ENCODE peak calls at places on chromosomes 2 and 18, in five cellular contexts. One of them, this sample, is unnamed.

GRCh38 chr2:17416891-17417391 is 101.3 kb downstream of the RAD51AP2 start:
- DNase-seq in GM06990: no peak
- DNase-seq in cardiac muscle cell: peak
- DNase-seq in astrocyte: peak
- DNase-seq in fibroblast of the aortic adventitia: peak
- DNase-seq in this sample: no peak

GRCh38 chr2:238257786-238258700 is 18.2 kb upstream of the HES6 start:
- DNase-seq in astrocyte: no peak
- DNase-seq in cardiac muscle cell: no peak
- DNase-seq in GM06990: no peak
- DNase-seq in fibroblast of the aortic adventitia: no peak
- DNase-seq in this sample: no peak

GRCh38 chr2:235697041-235697440 is 203.2 kb downstream of the AGAP1 start:
- DNase-seq in astrocyte: no peak
- DNase-seq in GM06990: no peak
- DNase-seq in cardiac muscle cell: no peak
- DNase-seq in fibroblast of the aortic adventitia: no peak
- DNase-seq in this sample: no peak

GRCh38 chr2:128693630-128694029 is 375.0 kb upstream of the HS6ST1 start:
- DNase-seq in astrocyte: no peak
- DNase-seq in fibroblast of the aortic adventitia: no peak
- DNase-seq in GM06990: no peak
- DNase-seq in cardiac muscle cell: no peak
- DNase-seq in this sample: no peak

GRCh38 chr2:9251154-9252001 is 44.8 kb downstream of the ASAP2 start:
- DNase-seq in astrocyte: peak
- DNase-seq in GM06990: no peak
- DNase-seq in cardiac muscle cell: peak
- DNase-seq in fibroblast of the aortic adventitia: peak
- DNase-seq in this sample: no peak

GRCh38 chr2:1140389-1141003 is 189.8 kb downstream of the SNTG2 start:
- DNase-seq in fibroblast of the aortic adventitia: no peak
- DNase-seq in GM06990: peak
- DNase-seq in astrocyte: no peak
- DNase-seq in cardiac muscle cell: peak
- DNase-seq in this sample: no peak

GRCh38 chr18:24913507-24914147 is 438.3 kb downstream of the ZNF521 start:
- DNase-seq in GM06990: no peak
- DNase-seq in fibroblast of the aortic adventitia: no peak
- DNase-seq in astrocyte: no peak
- DNase-seq in cardiac muscle cell: peak
- DNase-seq in this sample: no peak

GRCh38 chr18:47779381-47779780 is 151.1 kb downstream of the SMAD2 start:
- DNase-seq in GM06990: no peak
- DNase-seq in fibroblast of the aortic adventitia: no peak
- DNase-seq in cardiac muscle cell: no peak
- DNase-seq in astrocyte: no peak
- DNase-seq in this sample: no peak

GRCh38 chr18:22399949-22400348 is 17.8 kb downstream of the CTAGE1 start:
- DNase-seq in fibroblast of the aortic adventitia: no peak
- DNase-seq in astrocyte: peak
- DNase-seq in cardiac muscle cell: no peak
- DNase-seq in GM06990: no peak
- DNase-seq in this sample: no peak

GRCh38 chr18:40375811-40376210 is 1579.2 kb upstream of the PIK3C3 start:
- DNase-seq in astrocyte: peak
- DNase-seq in fibroblast of the aortic adventitia: no peak
- DNase-seq in GM06990: no peak
- DNase-seq in cardiac muscle cell: no peak
- DNase-seq in this sample: no peak

GRCh38 chr2:29940706-29941105 is 19.3 kb upstream of the ALK start:
- DNase-seq in astrocyte: peak
- DNase-seq in GM06990: no peak
- DNase-seq in fibroblast of the aortic adventitia: no peak
- DNase-seq in cardiac muscle cell: no peak
- DNase-seq in this sample: no peak

GRCh38 chr2:55885129-55885943 is 38.2 kb downstream of the EFEMP1 start:
- DNase-seq in GM06990: no peak
- DNase-seq in cardiac muscle cell: peak
- DNase-seq in astrocyte: peak
- DNase-seq in fibroblast of the aortic adventitia: peak
- DNase-seq in this sample: no peak

GRCh38 chr2:223306371-223306770 is 254.4 kb downstream of the KCNE4 start:
- DNase-seq in astrocyte: no peak
- DNase-seq in GM06990: no peak
- DNase-seq in fibroblast of the aortic adventitia: peak
- DNase-seq in cardiac muscle cell: peak
- DNase-seq in this sample: no peak

GRCh38 chr2:235505210-235505741 is 11.4 kb downstream of the AGAP1 start:
- DNase-seq in fibroblast of the aortic adventitia: no peak
- DNase-seq in cardiac muscle cell: peak
- DNase-seq in astrocyte: no peak
- DNase-seq in GM06990: no peak
- DNase-seq in this sample: no peak

GRCh38 chr18:57789105-57789504 is 14.0 kb downstream of the ATP8B1 start:
- DNase-seq in cardiac muscle cell: peak
- DNase-seq in fibroblast of the aortic adventitia: peak
- DNase-seq in astrocyte: peak
- DNase-seq in GM06990: no peak
- DNase-seq in this sample: no peak

GRCh38 chr2:132936261-132936660 is 266.3 kb upstream of the LYPD1 start:
- DNase-seq in GM06990: no peak
- DNase-seq in cardiac muscle cell: no peak
- DNase-seq in fibroblast of the aortic adventitia: peak
- DNase-seq in astrocyte: peak
- DNase-seq in this sample: no peak

GRCh38 chr2:238123991-238124470 is 14.4 kb upstream of the KLHL30 start:
- DNase-seq in fibroblast of the aortic adventitia: no peak
- DNase-seq in astrocyte: no peak
- DNase-seq in GM06990: no peak
- DNase-seq in cardiac muscle cell: no peak
- DNase-seq in this sample: no peak

GRCh38 chr2:196230051-196230450 is 58.7 kb upstream of the STK17B start:
- DNase-seq in fibroblast of the aortic adventitia: no peak
- DNase-seq in GM06990: no peak
- DNase-seq in astrocyte: no peak
- DNase-seq in cardiac muscle cell: no peak
- DNase-seq in this sample: no peak

GRCh38 chr2:32874931-32875330 is 71.8 kb upstream of the LTBP1 start:
- DNase-seq in astrocyte: no peak
- DNase-seq in fibroblast of the aortic adventitia: peak
- DNase-seq in GM06990: no peak
- DNase-seq in cardiac muscle cell: peak
- DNase-seq in this sample: no peak

GRCh38 chr18:56124186-56124585 is 514.2 kb downstream of the TXNL1 start:
- DNase-seq in astrocyte: peak
- DNase-seq in cardiac muscle cell: peak
- DNase-seq in GM06990: no peak
- DNase-seq in fibroblast of the aortic adventitia: peak
- DNase-seq in this sample: no peak

GRCh38 chr2:25521126-25521525 is 152.3 kb downstream of the DTNB start:
- DNase-seq in cardiac muscle cell: no peak
- DNase-seq in fibroblast of the aortic adventitia: no peak
- DNase-seq in astrocyte: no peak
- DNase-seq in GM06990: no peak
- DNase-seq in this sample: no peak

GRCh38 chr2:189995679-189996078 is 66.8 kb downstream of the MSTN start:
- DNase-seq in fibroblast of the aortic adventitia: no peak
- DNase-seq in cardiac muscle cell: no peak
- DNase-seq in astrocyte: no peak
- DNase-seq in GM06990: no peak
- DNase-seq in this sample: no peak

GRCh38 chr2:111617299-111617803 is 266.6 kb downstream of the ANAPC1 start:
- DNase-seq in fibroblast of the aortic adventitia: peak
- DNase-seq in GM06990: no peak
- DNase-seq in cardiac muscle cell: no peak
- DNase-seq in astrocyte: peak
- DNase-seq in this sample: no peak

GRCh38 chr2:111616651-111617218 is 267.3 kb downstream of the ANAPC1 start:
- DNase-seq in cardiac muscle cell: no peak
- DNase-seq in fibroblast of the aortic adventitia: no peak
- DNase-seq in GM06990: no peak
- DNase-seq in astrocyte: no peak
- DNase-seq in this sample: no peak

GRCh38 chr2:111617804-111618576 is 266.0 kb downstream of the ANAPC1 start:
- DNase-seq in GM06990: no peak
- DNase-seq in fibroblast of the aortic adventitia: peak
- DNase-seq in astrocyte: no peak
- DNase-seq in cardiac muscle cell: no peak
- DNase-seq in this sample: no peak

GRCh38 chr2:111618577-111618930 is 265.4 kb downstream of the ANAPC1 start:
- DNase-seq in cardiac muscle cell: no peak
- DNase-seq in astrocyte: no peak
- DNase-seq in fibroblast of the aortic adventitia: no peak
- DNase-seq in GM06990: no peak
- DNase-seq in this sample: no peak

GRCh38 chr2:111618953-111619902 is 264.8 kb downstream of the ANAPC1 start:
- DNase-seq in cardiac muscle cell: peak
- DNase-seq in fibroblast of the aortic adventitia: peak
- DNase-seq in GM06990: no peak
- DNase-seq in astrocyte: no peak
- DNase-seq in this sample: no peak
- TF ChIP-seq CTCF in cardiac muscle cell: peak
- TF ChIP-seq CTCF in fibroblast of the aortic adventitia: peak
- TF ChIP-seq CTCF in GM06990: peak
- TF ChIP-seq CTCF in astrocyte: no peak
- TF ChIP-seq CTCF in this sample: no peak

DNA sequence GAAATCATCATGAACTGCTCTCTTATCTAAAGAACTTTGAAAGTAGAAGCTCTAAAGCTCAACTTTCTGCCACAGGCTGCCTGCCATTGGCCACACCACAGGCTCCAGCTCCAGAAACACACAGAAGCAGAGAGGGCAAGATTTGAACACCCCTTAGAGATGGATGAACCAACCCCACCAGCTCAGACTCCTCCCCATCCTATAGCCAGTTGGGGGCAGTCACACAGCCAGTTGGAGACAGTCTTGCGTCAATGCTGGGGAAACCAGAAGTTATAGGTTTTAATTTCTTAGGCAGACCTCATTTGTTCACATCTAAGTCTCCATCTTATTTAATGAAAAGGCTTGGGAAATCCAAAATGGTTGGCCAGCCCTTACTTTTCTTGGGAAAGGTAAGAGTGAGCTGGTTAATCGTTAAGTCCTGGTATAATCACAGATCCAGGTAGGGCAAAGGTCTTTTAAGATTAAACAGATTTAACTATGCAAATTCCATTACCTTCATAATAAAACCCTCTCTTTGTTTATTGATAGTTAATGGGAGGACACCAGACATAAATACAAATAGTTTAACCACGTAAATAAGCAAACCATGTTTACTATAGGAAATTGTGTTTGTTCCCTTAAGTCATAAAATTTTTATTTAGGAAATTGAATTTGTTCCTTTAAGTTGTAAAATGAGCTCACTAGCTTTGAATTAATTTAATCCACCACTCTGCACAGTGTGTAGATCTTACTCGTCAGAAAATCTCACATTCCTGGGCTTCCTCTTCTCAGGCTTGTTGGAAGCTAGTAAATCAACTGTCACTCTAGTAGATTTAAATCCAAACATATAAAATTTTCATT is 28.0 kb downstream of the MRO start:
- DNase-seq in cardiac muscle cell: no peak
- DNase-seq in astrocyte: no peak
- DNase-seq in GM06990: no peak
- DNase-seq in fibroblast of the aortic adventitia: no peak
- DNase-seq in this sample: no peak
- TF ChIP-seq CTCF in cardiac muscle cell: no peak
- TF ChIP-seq CTCF in astrocyte: no peak
- TF ChIP-seq CTCF in GM06990: no peak
- TF ChIP-seq CTCF in fibroblast of the aortic adventitia: no peak
- TF ChIP-seq CTCF in this sample: no peak

DNA sequence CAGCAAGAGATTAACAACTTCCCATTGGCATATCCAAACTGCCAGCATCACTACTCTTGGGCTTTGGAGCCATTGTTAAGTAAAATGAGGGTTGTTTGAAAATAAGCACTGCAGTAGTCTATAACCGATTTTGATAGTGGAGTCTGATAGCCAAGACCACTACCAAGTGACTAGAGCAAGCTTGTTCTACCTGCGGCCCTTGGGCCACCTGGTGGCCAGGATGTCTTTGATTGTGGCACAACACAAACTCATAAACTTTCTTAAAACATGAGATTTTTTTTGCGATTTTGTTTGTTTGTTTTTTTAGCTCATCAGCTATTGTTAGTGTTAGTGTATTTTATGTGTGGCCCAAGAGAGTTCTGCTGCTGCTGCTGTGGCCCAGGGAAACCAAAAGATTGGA is 11.0 kb downstream of the UBE2E3 start:
- DNase-seq in astrocyte: no peak
- DNase-seq in GM06990: no peak
- DNase-seq in fibroblast of the aortic adventitia: no peak
- DNase-seq in cardiac muscle cell: no peak
- DNase-seq in this sample: no peak
- TF ChIP-seq CTCF in astrocyte: no peak
- TF ChIP-seq CTCF in GM06990: peak
- TF ChIP-seq CTCF in fibroblast of the aortic adventitia: peak
- TF ChIP-seq CTCF in cardiac muscle cell: no peak
- TF ChIP-seq CTCF in this sample: no peak

GRCh38 chr2:168371273-168371992 is 84.6 kb upstream of the CERS6 start:
- DNase-seq in fibroblast of the aortic adventitia: no peak
- DNase-seq in GM06990: peak
- DNase-seq in astrocyte: no peak
- DNase-seq in cardiac muscle cell: no peak
- DNase-seq in this sample: no peak

GRCh38 chr2:168380500-168380899 is 75.6 kb upstream of the CERS6 start:
- DNase-seq in fibroblast of the aortic adventitia: no peak
- DNase-seq in GM06990: no peak
- DNase-seq in cardiac muscle cell: no peak
- DNase-seq in astrocyte: no peak
- DNase-seq in this sample: no peak

GRCh38 chr2:168373468-168373867 is 82.6 kb upstream of the CERS6 start:
- DNase-seq in astrocyte: no peak
- DNase-seq in GM06990: no peak
- DNase-seq in cardiac muscle cell: no peak
- DNase-seq in fibroblast of the aortic adventitia: no peak
- DNase-seq in this sample: no peak

GRCh38 chr2:168378960-168379669 is 77.0 kb upstream of the CERS6 start:
- DNase-seq in GM06990: no peak
- DNase-seq in cardiac muscle cell: no peak
- DNase-seq in fibroblast of the aortic adventitia: no peak
- DNase-seq in astrocyte: no peak
- DNase-seq in this sample: no peak

DNA sequence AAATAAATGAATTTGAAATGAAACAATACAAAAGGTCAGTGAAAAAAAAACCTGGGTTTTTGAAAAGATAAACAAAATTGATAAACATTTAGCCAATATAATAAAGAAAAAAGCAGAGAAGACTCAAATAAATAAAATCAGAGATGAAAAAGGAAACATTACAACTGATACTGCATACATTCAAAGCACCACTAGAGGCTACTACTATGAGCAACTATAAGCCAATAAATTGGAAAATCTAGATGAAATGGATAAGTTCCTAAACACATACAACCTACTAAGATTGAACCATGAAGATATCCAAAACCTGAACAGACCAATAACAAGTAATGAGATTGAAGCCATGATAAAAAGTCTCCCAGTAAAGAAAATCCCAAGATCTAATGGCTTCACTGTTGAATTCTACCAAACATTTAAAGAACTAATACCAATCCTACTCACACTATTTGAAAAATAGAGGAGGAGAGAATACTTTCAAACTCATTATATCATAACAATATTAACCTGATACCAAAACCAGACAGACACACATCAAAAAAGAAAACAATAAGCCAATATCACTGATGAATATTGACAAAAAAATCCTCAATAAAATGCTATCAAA is 80.8 kb upstream of the CERS6 start:
- DNase-seq in astrocyte: no peak
- DNase-seq in cardiac muscle cell: peak
- DNase-seq in fibroblast of the aortic adventitia: peak
- DNase-seq in GM06990: no peak
- DNase-seq in this sample: no peak
- TF ChIP-seq CTCF in astrocyte: peak
- TF ChIP-seq CTCF in cardiac muscle cell: peak
- TF ChIP-seq CTCF in fibroblast of the aortic adventitia: peak
- TF ChIP-seq CTCF in GM06990: peak
- TF ChIP-seq CTCF in this sample: no peak

This sample was measured in omental fat pad.